ENCODE peak calls at places on chromosomes 11 and 22, in six cellular contexts. Z is right cardiac atrium, Y is astrocyte of the spinal cord, F is tibial nerve, K is mesenchymal stem cell, X is choroid plexus epithelial cell. P is an unnamed sample.

GRCh38 chr11:66443602-66444001 is 5.0 kb upstream of the MRPL11 start:
- DNase-seq in K (peak; percentile 74), Y (peak; percentile 59), X (peak; percentile 84), Z (no peak), F (no peak), P (peak; percentile 78)

GRCh38 chr22:40051322-40051721 is 56.6 kb downstream of the FAM83F start:
- DNase-seq in Y (no peak), K (peak; percentile 19), X (peak; percentile 49), F (no peak), Z (no peak), P (no peak)

GRCh38 chr11:107011977-107012376 is 6.3 kb downstream of the GUCY1A2 start:
- DNase-seq in X (peak; percentile 53), F (no peak), Y (peak; percentile 22), K (peak; percentile 48), Z (no peak), P (no peak)

GRCh38 chr22:22030493-22031182 is 48.1 kb upstream of the TOP3B start:
- DNase-seq in X (peak; percentile 65), Y (no peak), F (no peak), Z (peak; percentile 68), K (peak; percentile 7), P (peak; percentile 14)

GRCh38 chr22:29165336-29166060 is 40.2 kb upstream of the EMID1 start:
- DNase-seq in K (no peak), Y (no peak), X (no peak), Z (no peak), F (no peak), P (no peak)

GRCh38 chr22:26781062-26781461 is 123.7 kb downstream of the MIAT start:
- DNase-seq in K (no peak), Z (no peak), X (no peak), F (no peak), Y (no peak), P (no peak)

GRCh38 chr11:114988644-114989043 is 310.3 kb downstream of the NXPE2 start:
- DNase-seq in F (no peak), X (no peak), Z (no peak), Y (no peak), K (no peak), P (no peak)

GRCh38 chr11:118151421-118151820 is 1.2 kb downstream of the SCN4B start:
- DNase-seq in Y (no peak), Z (no peak), F (no peak), K (no peak), X (no peak), P (no peak)

GRCh38 chr11:3894128-3894731 is 38.8 kb downstream of the STIM1 start:
- DNase-seq in F (no peak), X (peak; percentile 28), K (peak; percentile 19), Y (no peak), Z (peak; percentile 75), P (no peak)

GRCh38 chr11:44090539-44090938 is 4.9 kb upstream of the EXT2 start:
- DNase-seq in Z (no peak), F (no peak), K (no peak), X (no peak), Y (no peak), P (no peak)

GRCh38 chr11:46119053-46119351 is 2.3 kb downstream of the PHF21A start:
- DNase-seq in F (no peak), Y (peak; percentile 22), K (no peak), Z (no peak), X (no peak), P (no peak)

GRCh38 chr11:129374993-129375721 is 491 bp upstream of the BARX2 start:
- DNase-seq in Z (no peak), F (no peak), Y (peak; percentile 25), X (no peak), K (peak; percentile 15), P (peak; percentile 75)

GRCh38 chr11:110091995-110092576 is 1.1 kb upstream of the ZC3H12C start:
- DNase-seq in Z (no peak), Y (peak; percentile 45), F (no peak), K (no peak), X (peak; percentile 42), P (peak; percentile 20)

GRCh38 chr22:44108076-44108475 is 72.6 kb upstream of the PARVG start:
- DNase-seq in K (no peak), X (no peak), Z (no peak), F (no peak), Y (no peak), P (no peak)

GRCh38 chr11:65419773-65420481 is 2.7 kb upstream of the NEAT1 start:
- DNase-seq in K (peak; percentile 98), Y (peak; percentile 94), Z (peak; percentile 95), F (peak; percentile 91), X (peak; percentile 99), P (peak; percentile 97)

GRCh38 chr11:13038366-13038765 is 29.2 kb downstream of the RASSF10 start:
- DNase-seq in K (no peak), Z (no peak), F (no peak), Y (no peak), X (no peak), P (peak; percentile 73)

GRCh38 chr22:24947881-24948280 is 1.4 kb upstream of the LHFPL7 start:
- DNase-seq in X (no peak), Y (no peak), K (no peak), F (no peak), Z (no peak), P (no peak)

GRCh38 chr11:33040862-33041453 is 1.6 kb downstream of the TCP11L1 start:
- DNase-seq in Z (no peak), Y (no peak), X (no peak), K (no peak), F (no peak), P (no peak)

GRCh38 chr11:127252321-127252720 is 251.8 kb upstream of the KIRREL3 start:
- DNase-seq in Y (no peak), X (no peak), F (no peak), K (no peak), Z (no peak), P (no peak)

GRCh38 chr11:57680552-57680874 is 12.6 kb downstream of the ZDHHC5 start:
- DNase-seq in Z (no peak), X (peak; percentile 25), F (no peak), K (peak; percentile 29), Y (no peak), P (peak; percentile 89)

GRCh38 chr11:131041331-131042040 is 125.2 kb upstream of the SNX19 start:
- DNase-seq in X (no peak), F (no peak), Y (no peak), Z (no peak), K (no peak), P (peak; percentile 97)

GRCh38 chr11:12724301-12725046 is 50.3 kb downstream of the TEAD1 start:
- DNase-seq in Y (peak; percentile 94), F (peak; percentile 66), K (peak; percentile 97), X (peak; percentile 97), Z (peak; percentile 80), P (peak; percentile 96)

GRCh38 chr22:39467390-39467901 is 10.6 kb downstream of the MGAT3 start:
- DNase-seq in X (no peak), K (no peak), Z (no peak), F (no peak), Y (no peak), P (no peak)

GRCh38 chr11:1161410-1162152 is 3.8 kb downstream of the MUC5AC start:
- DNase-seq in K (no peak), F (no peak), Y (no peak), X (no peak), Z (no peak), P (no peak)

DNA sequence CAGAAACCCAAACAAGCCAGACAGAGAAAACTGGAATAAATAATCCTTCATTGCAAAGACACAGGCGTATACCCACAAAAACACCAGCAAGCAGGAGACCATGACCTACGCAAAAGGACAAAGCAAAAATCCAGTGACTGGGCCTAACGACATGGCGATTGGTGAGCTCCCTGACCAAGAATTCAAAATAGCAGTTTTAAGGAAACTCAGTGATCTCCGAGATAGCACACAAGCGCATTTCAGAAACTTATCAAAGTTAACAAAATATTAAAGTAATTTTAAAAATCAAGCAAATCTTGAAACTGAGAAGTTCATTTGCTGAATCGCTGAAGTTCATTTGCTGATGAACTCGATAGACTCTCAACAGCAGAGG is 27.6 kb downstream of the DBX1 start:
- DNase-seq in X (no peak), F (no peak), Y (no peak), K (no peak), Z (no peak), P (no peak)
- H3K4me3 ChIP-seq in X (no peak overlapping the region), F (no peak overlapping the region), Y (peak overlapping the region; percentile 38), K (peak overlapping the region; percentile 80), Z (no peak overlapping the region), P (peak overlapping the region; percentile 58)

GRCh38 chr22:50010676-50011446 is 1.7 kb downstream of the IL17REL start:
- DNase-seq in K (no peak), Y (no peak), X (no peak), Z (peak; percentile 33), F (no peak), P (no peak)
- H3K4me3 ChIP-seq in K (no peak overlapping the region), Y (no peak overlapping the region), X (no peak overlapping the region), Z (no peak overlapping the region), F (no peak overlapping the region), P (no peak overlapping the region)

DNA sequence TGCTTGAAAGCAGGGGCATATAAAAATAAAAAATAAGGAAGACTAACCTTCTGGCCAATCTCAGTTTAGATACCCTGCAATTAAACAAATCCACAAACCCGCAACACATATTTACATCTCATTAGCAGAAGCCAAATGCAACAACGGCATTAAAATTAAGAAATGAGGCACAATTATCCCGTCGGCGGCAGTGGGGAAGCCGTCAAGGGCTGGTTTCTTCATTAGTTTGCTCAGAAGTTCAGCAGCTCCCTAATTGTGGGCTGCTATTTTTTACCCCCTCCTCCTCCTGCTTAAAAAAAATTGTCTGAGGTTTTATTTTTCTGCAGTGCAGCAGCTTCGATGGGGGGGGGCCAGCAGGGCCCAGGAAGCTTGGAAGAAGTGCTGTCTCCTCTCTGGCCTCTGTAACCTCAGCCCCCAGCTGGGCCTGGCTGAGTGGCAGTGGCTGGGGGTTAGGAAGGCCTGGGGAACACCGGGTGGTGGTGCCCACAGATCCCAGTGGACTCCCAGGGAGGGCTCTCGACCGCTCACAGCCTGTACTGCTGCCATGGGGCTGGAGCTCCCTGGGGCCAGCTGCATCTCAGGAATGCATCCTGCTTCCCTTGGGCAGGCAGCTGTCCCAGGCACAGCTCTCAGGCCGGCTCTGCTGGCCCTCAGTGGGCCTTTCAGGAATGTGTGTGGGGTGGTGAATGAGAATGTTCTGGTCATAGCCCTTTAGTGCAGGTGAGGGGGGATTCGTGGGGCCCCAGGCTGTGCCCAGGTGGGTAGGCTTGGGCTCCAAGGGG is 148.7 kb upstream of the B3GAT1 start:
- DNase-seq in Z (no peak), X (no peak), K (no peak), Y (no peak), F (no peak), P (no peak)
- H3K4me3 ChIP-seq in Z (no peak overlapping the region), X (no peak overlapping the region), K (no peak overlapping the region), Y (no peak overlapping the region), F (no peak overlapping the region), P (no peak overlapping the region)

DNA sequence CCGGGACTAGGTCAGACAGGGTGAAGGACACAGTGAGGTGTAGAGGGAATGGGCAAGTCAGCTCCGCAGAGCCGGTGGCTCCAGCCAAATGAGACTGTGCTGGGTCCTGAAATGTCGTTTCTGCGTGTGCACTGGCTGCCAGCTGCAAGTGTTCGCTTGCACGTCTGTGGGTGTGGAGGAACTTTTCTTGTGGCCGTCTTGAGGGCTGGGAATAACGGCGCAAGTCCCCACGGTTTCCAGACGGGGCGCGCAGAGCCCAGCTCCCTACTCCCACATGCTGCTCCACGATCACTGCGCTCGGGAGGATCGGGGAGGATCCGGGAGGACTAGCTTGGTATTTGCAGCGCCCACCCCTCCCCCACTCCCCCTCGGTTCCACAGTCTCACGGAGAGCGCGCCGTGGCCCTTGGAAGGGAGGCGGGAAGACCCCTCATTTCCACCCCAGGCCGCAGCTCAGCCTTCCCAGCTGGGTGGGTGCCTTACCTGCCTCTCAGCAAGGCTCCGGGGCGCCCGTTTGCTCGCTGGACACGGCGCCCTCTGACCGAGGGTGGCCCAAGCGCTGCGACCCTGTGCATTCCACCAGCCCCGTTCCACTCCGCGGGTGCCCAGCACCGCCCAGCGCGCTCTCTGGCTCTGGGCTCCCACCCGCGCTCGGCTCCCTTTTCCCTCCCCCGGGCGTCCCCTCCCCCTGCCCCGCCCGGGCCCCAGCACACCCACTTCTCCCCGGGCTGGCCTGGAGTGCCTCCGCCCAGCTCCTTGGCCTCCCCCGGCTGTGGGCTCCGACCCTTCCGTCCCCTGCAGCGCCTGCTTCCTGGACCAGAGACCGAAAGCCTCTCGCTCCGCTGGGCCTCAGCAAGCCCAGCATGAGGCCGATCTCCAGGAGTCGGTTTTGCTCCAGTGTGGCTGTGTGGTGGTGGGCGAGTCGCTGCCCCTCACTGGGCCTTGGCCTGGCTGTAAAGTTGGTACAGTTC is at the start of gene KCNE3:
- DNase-seq in Y (peak; percentile 48), F (no peak), X (peak; percentile 78), K (peak; percentile 16), Z (peak; percentile 89), P (no peak)
- H3K4me3 ChIP-seq in Y (peak within 1 kb of the TSS; percentile 50), F (peak within 1 kb of the TSS; percentile 39), X (peak within 1 kb of the TSS; percentile 75), K (peak within 1 kb of the TSS; percentile 69), Z (peak within 1 kb of the TSS; percentile 72), P (peak within 1 kb of the TSS; percentile 20)